ENCODE peak calls at places on chromosomes 12 and 14, in five cellular contexts. K is upper lobe of right lung, H is fibroblast of lung, C is WTC11, X is neural crest cell. O is an unnamed sample.
A peak's percentile ranks its signal among the peaks of the same experiment; 100 is the strongest.

GRCh38 chr12:64175254-64175945 is 46.7 kb downstream of the KICS2 start:
- DNase-seq in H (peak; percentile 50), C (no peak), K (no peak), X (no peak), O (no peak)

GRCh38 chr12:5246196-5246595 is 185.7 kb upstream of the NTF3 start:
- DNase-seq in X (no peak), K (no peak), H (no peak), C (peak; percentile 37), O (no peak)

GRCh38 chr12:53255993-53256392 is 12.1 kb upstream of the ESPL1 start:
- DNase-seq in K (no peak), X (no peak), C (no peak), H (no peak), O (no peak)

GRCh38 chr12:130017571-130018449 is 114.0 kb upstream of the TMEM132D start:
- DNase-seq in K (no peak), C (no peak), H (no peak), X (no peak), O (no peak)

GRCh38 chr14:102696332-102696731 is 80.9 kb upstream of the TRAF3 start:
- DNase-seq in H (no peak), X (no peak), C (no peak), K (no peak), O (no peak)

GRCh38 chr12:111257435-111257902 is 111.4 kb downstream of the PHETA1 start:
- DNase-seq in X (no peak), H (no peak), C (no peak), K (no peak), O (no peak)

GRCh38 chr14:98741523-98741922 is 530.5 kb downstream of the BCL11B start:
- DNase-seq in X (no peak), K (no peak), H (no peak), C (no peak), O (no peak)

GRCh38 chr12:3265406-3265805 is 188.2 kb downstream of the TSPAN9 start:
- DNase-seq in X (no peak), C (no peak), H (no peak), K (no peak), O (no peak)

GRCh38 chr14:89155491-89155890 is 261.5 kb downstream of the FOXN3 start:
- DNase-seq in C (no peak), X (no peak), H (no peak), K (no peak), O (no peak)

GRCh38 chr12:76247026-76247688 is 101.1 kb downstream of the BBS10 start:
- DNase-seq in K (no peak), H (no peak), C (no peak), X (no peak), O (no peak)

GRCh38 chr12:105980048-105980447 is 158.7 kb downstream of the NUAK1 start:
- DNase-seq in X (no peak), H (no peak), C (no peak), K (no peak), O (no peak)

GRCh38 chr12:52551466-52551865 is 1.5 kb downstream of the KRT71 start:
- DNase-seq in X (no peak), K (no peak), H (no peak), C (no peak), O (no peak)

GRCh38 chr14:67411820-67412421 is at the start of gene PLEK2:
- DNase-seq in X (no peak), C (peak; percentile 42), K (peak; percentile 89), H (peak; percentile 20), O (no peak)

GRCh38 chr12:25884920-25885234 is 73.6 kb upstream of the RASSF8 start:
- DNase-seq in H (no peak), X (no peak), C (peak; percentile 12), K (no peak), O (no peak)

GRCh38 chr14:68141531-68142088 is 322.0 kb downstream of the RAD51B start:
- DNase-seq in X (no peak), H (peak; percentile 74), C (no peak), K (no peak), O (no peak)

GRCh38 chr12:52942914-52943207 is 6.1 kb upstream of the KRT18 start:
- DNase-seq in K (no peak), X (no peak), C (no peak), H (no peak), O (no peak)

GRCh38 chr12:81998761-81999378 is 239.7 kb upstream of the PPFIA2 start:
- DNase-seq in K (no peak), X (no peak), C (no peak), H (no peak), O (no peak)

GRCh38 chr12:127041985-127042625 is 1224.9 kb upstream of the TMEM132C start:
- DNase-seq in H (no peak), K (no peak), C (no peak), X (no peak), O (no peak)

GRCh38 chr12:58621126-58621525 is 299.2 kb downstream of the LRIG3 start:
- DNase-seq in X (no peak), H (no peak), K (no peak), C (no peak), O (no peak)

GRCh38 chr12:50187084-50187900 is 20.1 kb upstream of the CERS5 start:
- DNase-seq in K (no peak), C (no peak), H (peak; percentile 80), X (no peak), O (no peak)

GRCh38 chr12:105957058-105957457 is 181.7 kb downstream of the NUAK1 start:
- DNase-seq in H (no peak), K (no peak), X (no peak), C (no peak), O (no peak)

GRCh38 chr12:121227294-121227693 is 17.4 kb downstream of the P2RX4 start:
- DNase-seq in C (no peak), K (peak; percentile 85), X (no peak), H (no peak), O (no peak)

GRCh38 chr12:59404109-59404650 is 191.6 kb upstream of the SLC16A7 start:
- DNase-seq in K (no peak), H (peak; percentile 69), X (no peak), C (no peak), O (no peak)

GRCh38 chr12:106309671-106310313 is 7.3 kb downstream of the TCP11L2 start:
- DNase-seq in K (no peak), C (no peak), H (peak; percentile 62), X (no peak), O (no peak)

GRCh38 chr12:101051151-101051550 is 158.9 kb downstream of the SLC5A8 start:
- DNase-seq in K (no peak), X (no peak), H (no peak), C (no peak), O (no peak)

GRCh38 chr14:33062881-33063280 is 124.2 kb downstream of the NPAS3 start:
- DNase-seq in X (no peak), H (no peak), C (no peak), K (no peak), O (no peak)

GRCh38 chr12:105226219-105226618 is 9.8 kb downstream of the APPL2 start:
- DNase-seq in K (peak; percentile 56), X (no peak), H (peak; percentile 94), C (no peak), O (no peak)

GRCh38 chr14:69873877-69874780 is 5.1 kb upstream of the SMOC1 start:
- DNase-seq in X (no peak), C (no peak), K (no peak), H (no peak), O (no peak)

GRCh38 chr12:24455811-24456210 is 493.1 kb downstream of the BCAT1 start:
- DNase-seq in X (no peak), C (no peak), H (no peak), K (no peak), O (no peak)

GRCh38 chr14:32662234-32662633 is 276.4 kb upstream of the NPAS3 start:
- DNase-seq in H (no peak), C (no peak), X (no peak), K (no peak), O (no peak)

GRCh38 chr14:55255185-55255584 is 16.0 kb upstream of the FBXO34 start:
- DNase-seq in H (no peak), K (no peak), X (no peak), C (no peak), O (no peak)

GRCh38 chr12:2267624-2268477 is 215.1 kb downstream of the CACNA1C start:
- DNase-seq in X (no peak), H (peak; percentile 38), K (no peak), C (peak; percentile 32), O (no peak)

GRCh38 chr14:80638620-80639215 is 302.8 kb downstream of the CEP128 start:
- DNase-seq in K (no peak), X (no peak), H (peak; percentile 56), C (no peak), O (no peak)

DNA sequence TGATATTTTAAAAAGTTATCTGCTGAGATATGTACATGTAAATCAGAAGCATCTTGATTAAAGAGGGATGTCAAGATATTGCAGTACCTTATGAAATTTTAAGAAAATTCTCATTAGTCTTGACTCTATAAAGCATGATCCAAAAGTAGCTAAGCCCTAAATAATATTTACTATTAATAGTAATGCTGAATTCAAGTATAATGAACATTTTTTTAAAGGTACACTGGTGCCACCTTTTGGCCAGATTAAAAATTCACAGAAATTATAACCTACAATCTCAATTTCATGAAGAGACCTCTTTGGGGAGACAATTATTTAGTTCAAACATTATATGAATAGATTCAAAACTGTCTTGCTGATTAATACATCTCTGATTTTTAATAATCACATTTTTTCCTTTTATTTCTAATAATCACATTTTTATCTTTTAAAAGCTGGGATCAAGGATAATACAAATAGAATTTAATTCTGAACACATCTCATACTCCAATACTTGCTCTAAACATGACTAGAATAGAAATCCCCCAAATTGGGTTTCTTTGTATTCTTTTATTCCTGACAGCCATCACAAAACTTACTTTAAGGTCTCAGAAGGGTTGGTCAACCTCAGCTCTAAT is 13.4 kb downstream of the AKAP5 start:
- DNase-seq in X (no peak), H (peak; percentile 52), K (no peak), C (no peak), O (no peak)
- TF ChIP-seq CTCF in X (peak; percentile 67), H (peak; percentile 36), K (peak; percentile 51), C (no peak), O (peak; percentile 58)

GRCh38 chr12:22610148-22610547 is 14.8 kb upstream of the ETNK1 start:
- DNase-seq in K (no peak), H (no peak), C (no peak), X (no peak), O (no peak)
- TF ChIP-seq CTCF in K (no peak), H (no peak), C (no peak), X (no peak), O (no peak)

GRCh38 chr14:100791995-100792394 is 33.9 kb upstream of the MEG3 start:
- DNase-seq in X (no peak), K (no peak), C (no peak), H (no peak), O (no peak)
- TF ChIP-seq CTCF in X (no peak), K (no peak), C (no peak), H (no peak), O (no peak)

DNA sequence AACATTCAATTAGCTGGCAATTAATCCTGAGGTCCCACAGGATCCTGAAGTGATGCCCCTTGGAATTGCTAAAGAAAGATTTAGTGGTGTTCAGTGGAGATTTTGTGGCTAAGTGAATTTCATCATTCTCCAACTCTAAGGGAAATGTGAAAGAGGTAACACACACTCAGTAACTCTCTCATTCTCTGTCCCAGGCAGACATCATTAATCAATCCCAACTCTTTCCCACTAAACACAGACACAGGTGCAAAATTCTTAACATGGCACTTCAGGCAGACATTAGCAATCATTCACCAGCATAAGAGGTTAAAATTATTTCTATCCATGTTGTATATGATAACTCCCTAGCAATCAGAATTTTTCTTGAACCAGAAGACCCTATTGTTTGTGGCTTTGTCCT is 40.2 kb downstream of the TRPV4 start:
- DNase-seq in K (no peak), X (no peak), H (no peak), C (no peak), O (no peak)
- TF ChIP-seq CTCF in K (no peak), X (no peak), H (no peak), C (no peak), O (no peak)

O was measured in glutamatergic neuron.